ENCODE peak calls at places on chromosome 2, in ten cellular contexts. U is CD4-positive, alpha-beta T cell; B is cardiac muscle cell; G is tibial artery; N is colonic mucosa; Q is heart right ventricle; X is PC-3; M is psoas muscle; W is mammary epithelial cell; O is gastrocnemius medialis. R is an unnamed sample. For H3K27me3, the result is how much of the 10 kb centered on the place peaks cover.

GRCh38 chr2:11784747-11785610 is 38.5 kb downstream of the LPIN1 start:
- DNase-seq in U (peak), B (peak), G (no peak), N (peak), Q (peak), X (peak), M (peak), W (peak), O (no peak), R (peak)

GRCh38 chr2:9336209-9336533 is 87.2 kb downstream of the ITGB1BP1 start:
- DNase-seq in U (no peak), B (peak), G (no peak), N (no peak), Q (no peak), X (no peak), M (no peak), W (no peak), O (no peak), R (no peak)

GRCh38 chr2:136327162-136327852 is 209.4 kb upstream of the CXCR4 start:
- DNase-seq in U (peak), B (peak), G (no peak), N (peak), Q (no peak), X (peak), M (no peak), W (no peak), O (no peak), R (no peak)

GRCh38 chr2:68366083-68366560 is 1.0 kb downstream of the PLEK start:
- DNase-seq in U (no peak), B (no peak), G (no peak), N (no peak), Q (no peak), X (no peak), M (no peak), W (no peak), O (no peak), R (no peak)

GRCh38 chr2:23687214-23687613 is 239.7 kb downstream of the ATAD2B start:
- DNase-seq in U (no peak), B (no peak), G (no peak), N (no peak), Q (no peak), X (no peak), M (peak), W (no peak), O (no peak), R (no peak)

GRCh38 chr2:223868005-223868404 is 30.6 kb upstream of the AP1S3 start:
- DNase-seq in U (no peak), B (no peak), G (no peak), N (no peak), Q (no peak), X (no peak), M (no peak), W (no peak), O (no peak), R (no peak)

GRCh38 chr2:101387151-101387807 is at the start of gene CREG2:
- DNase-seq in U (peak), B (peak), G (peak), N (peak), Q (peak), X (peak), M (peak), W (peak), O (no peak), R (peak)

GRCh38 chr2:238130111-238130695 is 8.3 kb upstream of the KLHL30 start:
- DNase-seq in U (no peak), B (no peak), G (no peak), N (no peak), Q (peak), X (no peak), M (peak), W (no peak), O (no peak), R (no peak)

GRCh38 chr2:216633616-216634316 is 546 bp downstream of the IGFBP2 start:
- DNase-seq in U (no peak), B (no peak), G (no peak), N (peak), Q (no peak), X (peak), M (peak), W (peak), O (no peak), R (no peak)

DNA sequence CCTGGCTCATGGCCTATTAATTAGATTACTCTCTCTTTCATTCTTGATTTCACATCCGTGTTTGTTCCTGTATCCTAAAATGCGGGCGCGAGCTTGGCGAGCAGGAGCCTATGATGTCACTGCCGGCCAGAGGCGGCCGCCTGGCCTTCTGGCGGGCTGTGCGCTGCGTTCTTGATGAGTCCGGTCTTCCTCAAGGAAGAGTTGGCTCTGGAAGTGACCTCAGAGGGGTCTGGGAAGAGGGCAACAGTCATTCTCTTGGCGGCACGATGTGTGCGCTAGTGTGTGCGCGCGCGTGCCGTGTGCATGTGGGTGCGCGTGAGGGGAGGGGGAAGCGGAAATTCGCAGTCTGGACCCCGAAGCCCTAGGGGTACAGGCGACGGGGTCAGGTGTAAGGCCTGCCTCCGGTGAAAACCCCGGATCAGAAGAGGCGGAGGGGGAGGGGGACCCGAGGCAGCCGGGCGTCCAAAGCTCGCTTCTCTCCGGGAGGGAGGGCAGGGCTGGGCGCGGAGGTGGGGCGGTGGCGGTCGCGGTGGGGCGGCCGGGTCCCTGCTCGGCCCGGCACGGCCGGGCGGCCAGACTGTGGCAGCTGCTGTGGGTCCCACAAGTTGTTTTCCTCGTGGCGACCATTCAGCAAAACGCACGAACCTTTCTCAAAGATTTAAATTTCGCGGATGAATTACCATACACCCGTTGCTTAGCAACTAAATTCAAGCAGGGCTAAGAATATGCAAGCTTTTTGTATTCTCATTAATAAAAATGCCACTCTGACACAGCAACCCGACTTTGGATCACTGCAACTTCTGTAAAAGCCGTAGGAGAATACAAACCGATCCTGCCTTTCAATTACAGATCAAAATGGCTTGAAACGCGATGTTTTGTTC is 8.4 kb downstream of the POU3F3 start:
- DNase-seq in U (no peak), B (no peak), G (no peak), N (peak), Q (no peak), X (no peak), M (no peak), W (no peak), O (no peak), R (no peak)
- H3K27me3 ChIP-seq in U (half or more), B (half or more), G (under half), N (half or more), Q (half or more), X (half or more), M (under half), W (half or more), O (half or more), R (under half)

DNA sequence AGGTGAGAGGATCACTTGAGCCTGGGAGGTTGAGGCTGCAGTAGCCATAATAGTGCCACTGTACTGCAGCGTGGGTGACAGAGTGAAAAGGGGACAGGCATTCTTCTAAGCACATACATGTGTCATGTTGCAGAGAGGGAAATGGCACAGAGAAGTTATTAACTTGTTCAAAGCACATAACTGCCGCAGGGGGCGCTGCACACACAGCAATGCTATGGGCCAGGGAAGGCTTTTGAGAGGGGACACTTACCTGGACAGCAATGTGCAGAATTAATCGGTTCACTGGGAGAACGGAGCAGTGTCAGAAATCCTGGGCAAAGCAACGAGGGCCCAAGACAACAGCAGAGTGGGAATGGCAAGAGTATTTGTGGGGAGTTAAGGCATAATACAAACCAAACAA is 2.4 kb downstream of the SCYGR8 start:
- DNase-seq in U (no peak), B (no peak), G (no peak), N (peak), Q (no peak), X (peak), M (no peak), W (no peak), O (no peak), R (no peak)
- TF ChIP-seq CTCF in U (no peak), B (peak), G (no peak), N (no peak), Q (no peak), X (peak), M (no peak), W (peak), O (no peak), R (no peak)

GRCh38 chr2:176130917-176131616 is 1.6 kb downstream of the HOXD8 start:
- DNase-seq in U (no peak), B (no peak), G (no peak), N (no peak), Q (no peak), X (no peak), M (no peak), W (no peak), O (no peak), R (no peak)
- H3K27me3 ChIP-seq in U (half or more), B (half or more), G (under half), N (under half), Q (half or more), X (under half), M (under half), W (half or more), O (under half), R (half or more)

DNA sequence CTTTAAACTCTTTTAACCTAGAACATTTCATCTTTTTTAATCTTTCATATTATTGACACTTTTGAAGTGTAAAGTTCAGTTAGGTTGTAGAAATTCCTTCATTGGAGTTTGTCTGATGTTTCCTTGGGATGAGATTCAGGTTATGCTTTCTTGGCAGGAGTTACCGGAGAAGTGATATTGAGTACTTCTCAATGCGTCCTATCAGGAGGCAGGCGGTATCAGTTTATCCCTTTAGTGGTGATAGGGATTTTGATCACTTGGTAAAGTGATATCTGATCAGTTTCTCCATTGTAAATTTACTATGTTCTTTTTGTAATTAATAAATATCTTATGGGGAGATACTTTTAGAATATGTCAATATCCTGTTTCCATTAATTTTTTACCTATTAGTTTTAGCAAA is 78.4 kb downstream of the DTNB start:
- DNase-seq in U (no peak), B (no peak), G (no peak), N (no peak), Q (no peak), X (no peak), M (no peak), W (no peak), O (no peak), R (no peak)
- TF ChIP-seq CTCF in U (no peak), B (no peak), G (no peak), N (no peak), Q (no peak), X (no peak), M (no peak), W (no peak), O (no peak), R (no peak)

GRCh38 chr2:29296585-29296984 is 181.4 kb downstream of the CLIP4 start:
- DNase-seq in U (no peak), B (no peak), G (no peak), N (no peak), Q (no peak), X (no peak), M (no peak), W (no peak), O (no peak), R (no peak)
- H3K27me3 ChIP-seq in U (under half), B (under half), G (under half), N (under half), Q (under half), X (under half), M (under half), W (under half), O (under half), R (under half)

DNA sequence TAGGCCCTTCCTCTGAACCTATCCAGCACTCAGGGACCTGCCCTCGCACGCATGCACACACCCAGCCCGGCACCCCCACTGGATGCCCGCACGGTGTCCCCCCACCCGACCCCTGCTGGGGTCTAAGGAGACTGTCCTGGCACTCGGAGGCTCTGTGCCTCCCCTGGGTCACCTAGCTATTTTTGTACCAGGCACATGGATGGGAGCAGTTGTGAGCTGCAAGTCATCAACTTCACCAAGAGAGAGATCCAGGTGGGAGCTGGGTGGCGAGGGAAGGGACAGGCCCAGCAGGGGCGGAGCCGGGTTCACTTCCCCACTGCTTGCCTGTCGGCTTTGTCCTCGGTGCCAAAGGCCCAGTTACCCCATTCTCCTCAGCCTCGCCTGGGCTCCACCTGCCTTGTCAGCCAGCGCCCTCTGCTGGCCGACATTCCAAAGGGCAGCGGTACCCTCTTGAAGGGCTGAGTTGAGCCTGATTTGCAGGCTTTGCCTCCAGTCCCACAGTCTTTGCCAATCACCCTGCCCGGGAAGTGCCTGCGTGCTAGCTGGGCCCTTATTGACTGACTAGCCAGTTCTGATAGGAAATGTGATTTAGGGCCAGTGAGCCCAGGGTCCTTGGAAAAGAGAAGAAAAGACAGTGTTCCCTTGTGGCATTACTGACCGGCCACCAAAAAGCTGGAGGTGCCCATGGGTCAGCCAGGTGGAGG is 5.8 kb downstream of the NT5DC4 start:
- DNase-seq in U (peak), B (peak), G (peak), N (peak), Q (peak), X (peak), M (peak), W (peak), O (peak), R (peak)
- TF ChIP-seq CTCF in U (peak), B (peak), G (peak), N (peak), Q (peak), X (peak), M (peak), W (peak), O (peak), R (peak)

GRCh38 chr2:232483923-232484627 is 3.6 kb downstream of the ECEL1 start:
- DNase-seq in U (no peak), B (no peak), G (no peak), N (no peak), Q (no peak), X (no peak), M (no peak), W (no peak), O (no peak), R (no peak)
- H3K27me3 ChIP-seq in U (under half), B (half or more), G (under half), N (under half), Q (half or more), X (under half), M (under half), W (under half), O (under half), R (half or more)

DNA sequence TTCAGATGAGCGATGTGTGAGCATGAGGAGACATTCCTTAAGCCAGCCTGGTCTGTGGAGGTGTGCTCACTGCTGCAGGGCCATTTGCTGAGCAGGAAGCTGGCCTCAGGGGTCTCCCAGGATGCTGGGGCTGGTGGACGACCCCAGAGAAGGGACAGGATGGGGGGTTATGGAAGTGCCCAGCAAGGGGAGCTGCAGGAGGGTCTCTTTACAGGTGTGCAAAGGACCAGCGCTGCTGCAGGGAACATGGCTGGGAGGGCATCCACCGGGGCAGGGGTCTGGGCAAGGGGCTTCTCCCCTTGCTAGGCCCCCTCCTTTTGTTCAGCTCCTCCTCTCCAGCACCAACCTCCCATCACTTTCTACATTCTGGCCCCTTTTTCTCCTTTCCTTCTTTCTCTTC is 185.2 kb downstream of the GBX2 start:
- DNase-seq in U (no peak), B (no peak), G (no peak), N (no peak), Q (no peak), X (no peak), M (no peak), W (no peak), O (no peak), R (no peak)
- TF ChIP-seq CTCF in U (no peak), B (no peak), G (no peak), N (no peak), Q (no peak), X (no peak), M (no peak), W (no peak), O (no peak), R (no peak)

DNA sequence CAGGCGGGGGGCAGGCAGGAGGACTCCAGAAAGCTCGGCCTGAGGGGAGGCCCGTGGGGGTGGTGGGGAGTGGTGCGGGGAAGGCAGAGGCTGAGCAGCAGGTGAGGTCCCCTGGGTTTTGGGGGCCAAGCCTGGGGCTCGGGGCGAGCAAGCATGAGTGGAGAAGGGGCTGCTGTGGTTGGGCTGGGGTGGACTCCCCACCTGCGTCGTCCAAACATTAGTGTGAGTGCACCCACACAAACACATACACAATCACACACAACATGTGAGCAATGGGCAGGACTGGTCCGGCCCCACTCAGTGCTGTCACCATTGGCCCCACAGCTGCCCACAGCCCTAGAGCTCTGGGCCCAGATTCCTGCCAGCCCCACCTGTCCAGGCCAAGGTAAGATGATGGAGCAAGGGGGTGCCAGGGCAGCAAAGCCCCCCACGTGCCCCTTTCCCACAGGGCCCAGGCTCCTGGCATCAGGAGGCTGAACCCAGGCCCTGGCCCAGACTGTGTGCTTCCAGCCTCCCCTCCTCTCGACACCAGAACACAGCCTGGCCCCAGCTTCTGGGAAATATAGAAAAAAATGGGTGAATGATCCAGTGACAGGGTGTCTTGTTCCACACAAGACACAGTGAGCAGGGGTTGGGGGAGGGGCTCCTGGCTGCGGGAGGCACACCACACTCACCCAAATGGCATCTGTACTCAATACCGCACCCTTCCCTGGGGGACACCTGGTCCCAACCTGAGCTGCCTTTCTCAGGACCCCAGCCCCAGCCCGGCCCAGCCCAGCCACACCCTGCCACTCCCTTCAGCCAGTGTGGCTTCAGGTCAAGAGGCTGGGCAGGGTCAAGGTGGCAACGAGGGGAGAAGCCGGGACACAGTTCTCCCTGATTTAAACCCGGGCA is 463 bp upstream of the ALPP start:
- DNase-seq in U (no peak), B (no peak), G (no peak), N (no peak), Q (no peak), X (peak), M (no peak), W (no peak), O (no peak), R (no peak)
- H3K27me3 ChIP-seq in U (under half), B (under half), G (under half), N (under half), Q (half or more), X (under half), M (under half), W (under half), O (under half), R (under half)

GRCh38 chr2:158392683-158393082 is 63.9 kb downstream of the CCDC148 start:
- DNase-seq in U (no peak), B (no peak), G (no peak), N (no peak), Q (no peak), X (no peak), M (no peak), W (no peak), O (no peak), R (no peak)

GRCh38 chr2:158385646-158386045 is 70.9 kb downstream of the CCDC148 start:
- DNase-seq in U (no peak), B (no peak), G (no peak), N (no peak), Q (no peak), X (no peak), M (no peak), W (no peak), O (no peak), R (no peak)

GRCh38 chr2:158391876-158392275 is 64.7 kb downstream of the CCDC148 start:
- DNase-seq in U (no peak), B (no peak), G (no peak), N (no peak), Q (no peak), X (peak), M (no peak), W (peak), O (no peak), R (no peak)

GRCh38 chr2:158391361-158391760 is 65.2 kb downstream of the CCDC148 start:
- DNase-seq in U (no peak), B (no peak), G (no peak), N (no peak), Q (no peak), X (no peak), M (no peak), W (no peak), O (no peak), R (no peak)

GRCh38 chr2:158388159-158388558 is 68.4 kb downstream of the CCDC148 start:
- DNase-seq in U (no peak), B (no peak), G (no peak), N (no peak), Q (no peak), X (no peak), M (no peak), W (no peak), O (no peak), R (no peak)
- TF ChIP-seq CTCF in U (no peak), B (no peak), G (no peak), N (no peak), Q (no peak), X (no peak), M (no peak), W (no peak), O (no peak), R (no peak)

R was measured in dorsolateral prefrontal cortex.